ENCODE peak calls at places on chromosomes 4 and X, in five cellular contexts. T, Z, B, Q and O are unnamed samples.

GRCh38 chr4:155342142-155342541 is 34.6 kb downstream of the MAP9 start:
- DNase-seq in Q (no peak), B (peak), T (peak), Z (no peak), O (peak)

GRCh38 chr4:165537028-165537648 is 158.3 kb downstream of the CPE start:
- DNase-seq in Z (no peak), B (peak), Q (peak), T (peak), O (peak)

GRCh38 chr4:105923507-105924238 is 28.4 kb downstream of the NPNT start:
- DNase-seq in T (no peak), Q (no peak), B (no peak), Z (peak), O (no peak)

GRCh38 chr4:29852537-29852936 is 867.6 kb upstream of the PCDH7 start:
- DNase-seq in B (no peak), T (no peak), Q (no peak), Z (no peak), O (no peak)

GRCh38 chr4:128310266-128310697 is 22.7 kb upstream of the PGRMC2 start:
- DNase-seq in Z (no peak), Q (no peak), B (peak), T (peak), O (peak)

GRCh38 chrX:9961750-9962149 is 5.4 kb upstream of the CLDN34 start:
- DNase-seq in Q (no peak), T (no peak), Z (no peak), B (no peak), O (no peak)

GRCh38 chr4:101019941-101020401 is 327.4 kb downstream of the PPP3CA start:
- DNase-seq in Z (no peak), B (no peak), T (peak), Q (peak), O (no peak)

GRCh38 chrX:46722742-46723568 is 36.0 kb downstream of the SLC9A7 start:
- DNase-seq in Z (no peak), B (no peak), T (no peak), Q (no peak), O (no peak)

GRCh38 chrX:44063611-44064010 is 90.4 kb upstream of the NDP start:
- DNase-seq in B (no peak), T (no peak), Q (no peak), Z (no peak), O (no peak)

GRCh38 chr4:1402516-1403101 is 3.6 kb downstream of the NKX1-1 start:
- DNase-seq in B (no peak), T (no peak), Z (no peak), Q (no peak), O (no peak)

GRCh38 chr4:55438314-55438713 is 42.6 kb downstream of the TMEM165 start:
- DNase-seq in Q (no peak), T (no peak), Z (no peak), B (no peak), O (no peak)

GRCh38 chr4:55431710-55432336 is 36.1 kb downstream of the TMEM165 start:
- DNase-seq in Z (no peak), B (no peak), Q (no peak), T (no peak), O (no peak)

GRCh38 chr4:55437823-55438222 is 42.1 kb downstream of the TMEM165 start:
- DNase-seq in Q (no peak), Z (no peak), T (no peak), B (no peak), O (no peak)

GRCh38 chr4:55437356-55437796 is 41.6 kb downstream of the TMEM165 start:
- DNase-seq in B (no peak), Q (peak), T (peak), Z (no peak), O (peak)

GRCh38 chr4:55435136-55435535 is 39.4 kb downstream of the TMEM165 start:
- DNase-seq in Z (no peak), B (no peak), Q (peak), T (peak), O (peak)
- TF ChIP-seq CTCF in Z (no peak), B (no peak), Q (peak), T (peak), O (peak)

GRCh38 chr4:6071959-6072720 is 53.9 kb upstream of the C4orf50 start:
- DNase-seq in Z (no peak), Q (no peak), T (no peak), B (no peak), O (no peak)

GRCh38 chr4:6076391-6076790 is 58.2 kb upstream of the C4orf50 start:
- DNase-seq in B (peak), Z (no peak), T (no peak), Q (no peak), O (no peak)

GRCh38 chr4:6069845-6070709 is 51.8 kb upstream of the C4orf50 start:
- DNase-seq in Q (no peak), T (no peak), B (no peak), Z (no peak), O (no peak)

GRCh38 chr4:6071191-6071958 is 53.1 kb upstream of the C4orf50 start:
- DNase-seq in T (no peak), B (no peak), Q (no peak), Z (no peak), O (no peak)

GRCh38 chr4:6074723-6075122 is 56.5 kb upstream of the C4orf50 start:
- DNase-seq in Q (no peak), B (no peak), T (no peak), Z (no peak), O (no peak)
- H3K4me3 ChIP-seq in Q (no peak), B (no peak), T (no peak), Z (no peak), O (no peak)

GRCh38 chr4:181582595-181582994 is 660.6 kb upstream of the TENM3 start:
- DNase-seq in Q (no peak), T (no peak), B (no peak), Z (no peak), O (no peak)
- TF ChIP-seq CTCF in Q (no peak), T (peak), B (no peak), Z (no peak), O (no peak)

DNA sequence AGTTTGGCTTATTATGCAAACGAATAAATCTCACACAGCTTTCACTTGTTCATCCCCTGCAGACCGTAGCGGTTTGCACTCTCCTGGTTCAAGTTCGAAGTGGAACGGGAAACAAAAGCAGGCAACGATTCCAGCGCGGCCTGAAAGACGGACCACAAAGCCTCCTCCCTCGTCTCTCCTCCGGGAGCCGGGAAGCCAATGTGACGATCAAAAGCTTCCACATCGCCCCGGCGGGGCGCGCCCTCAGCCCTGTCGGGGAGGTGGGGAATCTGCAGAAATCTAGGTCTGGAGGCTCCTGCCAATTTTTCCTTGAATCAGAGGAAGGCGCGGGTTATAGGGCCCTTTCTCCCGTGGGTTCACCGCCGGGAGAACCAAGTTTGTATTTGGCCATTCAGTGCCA is 16.9 kb upstream of the ZIC3 start:
- DNase-seq in T (no peak), Q (no peak), Z (no peak), B (no peak), O (no peak)
- H3K4me3 ChIP-seq in T (no peak), Q (no peak), Z (no peak), B (no peak), O (no peak)

GRCh38 chr4:88791274-88791673 is 93.6 kb upstream of the NAP1L5 start:
- DNase-seq in B (no peak), Z (no peak), Q (peak), T (peak), O (peak)
- TF ChIP-seq CTCF in B (peak), Z (no peak), Q (peak), T (peak), O (no peak)

GRCh38 chr4:3368841-3369760 is 72.7 kb upstream of the HGFAC start:
- DNase-seq in Q (peak), B (no peak), T (no peak), Z (no peak), O (no peak)
- H3K4me3 ChIP-seq in Q (peak), B (no peak), T (peak), Z (no peak), O (peak)

DNA sequence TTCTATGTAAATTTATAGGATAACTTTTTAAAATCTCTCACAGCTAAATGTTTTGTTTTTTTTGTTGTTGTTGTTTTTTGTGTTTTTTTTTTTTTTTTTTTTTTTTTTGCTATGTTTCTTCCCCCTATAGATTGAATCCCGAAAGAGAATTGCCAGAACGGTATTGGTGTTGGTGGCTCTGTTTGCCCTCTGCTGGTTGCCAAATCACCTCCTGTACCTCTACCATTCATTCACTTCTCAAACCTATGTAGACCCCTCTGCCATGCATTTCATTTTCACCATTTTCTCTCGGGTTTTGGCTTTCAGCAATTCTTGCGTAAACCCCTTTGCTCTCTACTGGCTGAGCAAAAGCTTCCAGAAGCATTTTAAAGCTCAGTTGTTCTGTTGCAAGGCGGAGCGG is 4.1 kb downstream of the BRS3 start:
- DNase-seq in T (no peak), B (no peak), Q (no peak), Z (no peak), O (no peak)
- TF ChIP-seq CTCF in T (no peak), B (no peak), Q (no peak), Z (no peak), O (no peak)

GRCh38 chrX:67543818-67544217 is at the start of gene AR:
- DNase-seq in T (peak), Z (peak), Q (peak), B (peak), O (peak)
- H3K4me3 ChIP-seq in T (peak), Z (peak), Q (peak), B (peak), O (peak)